ENCODE peak calls at places on chromosomes 7 and 10, in four cellular contexts. F is HepG2, G is H1, A is NT2/D1. L is an unnamed sample.
A peak's percentile ranks its signal among the peaks of the same experiment; 100 is the strongest.

GRCh38 chr7:99109108-99110051 is 34.5 kb downstream of the SMURF1 start:
- DNase-seq in F (peak; percentile 87), G (no peak), A (no peak), L (no peak)

GRCh38 chr10:114577133-114577532 is 80.9 kb downstream of the ABLIM1 start:
- DNase-seq in F (no peak), G (no peak), A (no peak), L (no peak)

GRCh38 chr7:57305192-57305748 is 144.7 kb upstream of the ZNF716 start:
- DNase-seq in F (no peak), G (peak; percentile 45), A (no peak), L (peak; percentile 8)

GRCh38 chr7:5234852-5235831 is 45.1 kb downstream of the WIPI2 start:
- DNase-seq in F (no peak), G (no peak), A (no peak), L (no peak)

GRCh38 chr7:147579148-147579547 is 1011.4 kb upstream of the C7orf33 start:
- DNase-seq in F (no peak), G (no peak), A (no peak), L (no peak)

GRCh38 chr10:69324583-69324982 is 46.3 kb downstream of the HK1 start:
- DNase-seq in F (no peak), G (no peak), A (no peak), L (no peak)

GRCh38 chr10:117145019-117145418 is 6.9 kb upstream of the VAX1 start:
- DNase-seq in F (no peak), G (no peak), A (no peak), L (no peak)

GRCh38 chr10:33334170-33334838 is at the start of gene NRP1:
- DNase-seq in F (no peak), G (peak; percentile 64), A (no peak), L (no peak)

GRCh38 chr7:149440222-149440621 is 20.6 kb downstream of the ZNF777 start:
- DNase-seq in F (no peak), G (peak; percentile 1), A (no peak), L (no peak)

GRCh38 chr7:149448961-149449360 is 11.9 kb downstream of the ZNF777 start:
- DNase-seq in F (no peak), G (peak; percentile 32), A (no peak), L (no peak)

GRCh38 chr7:149449897-149450296 is 11.0 kb downstream of the ZNF777 start:
- DNase-seq in F (no peak), G (no peak), A (no peak), L (no peak)

DNA sequence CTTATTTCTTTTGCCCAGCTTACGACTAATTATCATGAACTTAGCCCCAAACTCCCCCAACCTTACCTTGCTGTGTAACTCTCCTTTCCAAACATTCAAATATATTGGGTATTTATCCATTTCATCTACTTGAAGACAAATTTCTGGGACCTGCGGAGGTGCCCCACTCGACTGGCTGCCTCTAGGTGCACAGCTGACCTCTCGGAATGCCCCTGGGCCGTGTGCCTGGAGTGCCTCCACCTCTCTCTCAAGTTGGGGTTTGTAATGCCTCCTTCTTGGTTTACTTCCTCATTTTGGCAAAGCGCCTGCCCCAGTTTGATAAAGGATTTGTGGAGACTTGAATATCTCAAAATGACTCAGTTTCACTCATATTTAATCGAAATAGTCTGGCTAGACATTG is 16.6 kb downstream of the ZNF777 start:
- DNase-seq in F (no peak), G (peak; percentile 28), A (no peak), L (no peak)
- TF ChIP-seq SUZ12 in F (no peak), G (no peak), A (no peak), L (no peak)

DNA sequence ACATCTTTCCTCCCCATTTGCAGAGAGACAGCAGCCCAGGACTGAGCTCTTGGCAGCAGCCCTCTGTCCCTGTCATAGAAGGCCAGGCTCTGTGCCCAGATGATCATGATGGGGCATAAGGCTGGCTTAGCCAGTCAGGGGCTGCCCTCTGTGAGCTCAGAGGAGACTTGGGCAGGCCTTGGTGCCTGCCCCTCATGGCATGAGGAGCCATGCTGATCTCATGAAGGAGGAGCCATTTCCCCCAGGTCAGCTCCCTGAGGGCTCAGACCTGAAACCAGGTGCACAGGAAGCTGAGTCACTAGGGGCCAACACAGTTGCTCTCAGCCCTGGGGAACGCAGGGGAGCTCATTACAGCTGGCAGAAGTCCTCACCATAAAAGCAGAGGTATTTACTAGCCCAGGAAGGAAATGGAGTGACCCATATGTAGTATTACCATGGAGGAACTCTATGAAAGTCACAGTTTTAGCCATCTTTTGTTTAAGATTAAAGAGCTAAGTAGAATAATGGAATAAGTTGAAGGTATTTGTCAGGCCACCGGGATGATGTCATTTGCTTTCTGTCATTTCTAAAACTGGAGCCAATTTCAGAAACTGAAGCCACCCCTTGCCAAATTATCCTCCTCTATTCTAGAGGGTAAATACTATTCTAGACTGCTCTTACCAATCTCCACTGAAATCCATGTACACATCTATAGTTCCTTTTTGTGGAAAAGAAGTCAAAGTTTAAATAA is 362.4 kb upstream of the ZNF32 start:
- DNase-seq in F (no peak), G (no peak), A (no peak), L (no peak)
- TF ChIP-seq SUZ12 in F (no peak), G (no peak), A (no peak), L (no peak)

GRCh38 chr10:16995867-16996529 is 133.6 kb downstream of the CUBN start:
- DNase-seq in F (no peak), G (no peak), A (no peak), L (no peak)
- TF ChIP-seq SUZ12 in F (no peak), G (no peak), A (no peak), L (no peak)

GRCh38 chr7:151742713-151743480 is 134.0 kb downstream of the PRKAG2 start:
- DNase-seq in F (no peak), G (no peak), A (peak; percentile 67), L (no peak)
- TF ChIP-seq SUZ12 in F (no peak), G (no peak), A (no peak), L (no peak)

DNA sequence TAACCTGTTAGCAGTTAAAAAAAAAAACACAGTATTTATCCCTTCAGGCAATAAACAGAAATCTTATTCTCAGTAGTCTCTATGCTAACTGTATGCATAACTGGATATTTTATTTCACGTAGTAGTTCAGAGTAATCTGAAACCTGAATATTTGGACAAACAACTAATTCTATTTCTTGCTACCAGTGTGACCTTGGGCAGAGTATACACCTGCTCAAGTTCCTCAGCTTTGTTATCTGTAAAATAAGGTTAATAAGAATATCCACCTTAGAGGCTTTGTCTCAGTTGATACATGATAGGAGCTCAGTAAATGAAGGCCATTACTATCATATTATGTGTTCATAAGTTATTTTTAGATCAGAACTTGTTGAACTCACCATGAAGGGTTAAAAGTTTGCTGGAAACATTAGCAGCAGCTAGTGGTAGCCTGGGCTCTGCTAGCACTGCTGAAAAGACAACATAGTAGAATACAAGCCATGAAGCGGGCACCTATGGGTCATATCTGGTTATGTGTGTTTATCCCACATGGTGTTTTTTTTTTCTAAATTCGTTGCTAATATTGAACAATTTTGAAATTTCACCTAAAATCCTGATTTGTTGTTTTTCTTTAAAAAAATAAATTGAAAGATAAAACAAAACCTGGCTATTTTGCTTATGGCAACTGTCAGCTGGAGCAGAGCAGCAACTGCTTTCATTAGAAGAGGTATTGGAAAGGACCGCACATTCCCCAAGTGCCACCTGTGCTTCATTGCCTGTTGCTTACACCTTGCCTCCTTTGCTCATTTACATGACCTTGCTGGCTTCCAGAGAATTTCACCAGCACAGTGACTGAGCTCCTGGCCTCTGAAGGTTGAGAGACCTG is 303.0 kb downstream of the PRKG1 start:
- DNase-seq in F (no peak), G (no peak), A (no peak), L (no peak)
- TF ChIP-seq SUZ12 in F (no peak), G (no peak), A (no peak), L (no peak)

GRCh38 chr7:24945899-24946298 is 34.1 kb downstream of the OSBPL3 start:
- DNase-seq in F (no peak), G (no peak), A (no peak), L (no peak)
- TF ChIP-seq SUZ12 in F (no peak), G (no peak), A (no peak), L (no peak)

GRCh38 chr7:30932562-30932961 is 20.9 kb downstream of the AQP1 start:
- DNase-seq in F (no peak), G (no peak), A (no peak), L (no peak)

GRCh38 chr7:30929686-30930085 is 18.0 kb downstream of the AQP1 start:
- DNase-seq in F (no peak), G (peak; percentile 1), A (no peak), L (no peak)

GRCh38 chr7:30931161-30931926 is 19.7 kb downstream of the AQP1 start:
- DNase-seq in F (no peak), G (peak; percentile 37), A (no peak), L (no peak)

GRCh38 chr7:30931927-30932540 is 20.4 kb downstream of the AQP1 start:
- DNase-seq in F (no peak), G (peak; percentile 1), A (no peak), L (no peak)

GRCh38 chr7:30930621-30931020 is 19.0 kb downstream of the AQP1 start:
- DNase-seq in F (no peak), G (peak; percentile 28), A (no peak), L (no peak)
- TF ChIP-seq SUZ12 in F (no peak), G (no peak), A (no peak), L (no peak)

GRCh38 chr7:154857240-154857639 is 145.7 kb downstream of the PAXIP1 start:
- DNase-seq in F (no peak), G (no peak), A (no peak), L (no peak)
- TF ChIP-seq SUZ12 in F (no peak), G (no peak), A (no peak), L (no peak)

L was measured in HEK293T.